ENCODE peak calls at places on chromosome 21, in seven cellular contexts. F, Y, S, J, D, C and K are unnamed samples.

GRCh38 chr21:25412090-25412489 is 195.2 kb downstream of the MRPL39 start:
- DNase-seq in F (no peak), Y (no peak), S (no peak), J (peak; percentile 11), D (no peak), C (no peak), K (no peak)

GRCh38 chr21:25039461-25040380 is 567.6 kb downstream of the MRPL39 start:
- DNase-seq in F (no peak), Y (no peak), S (peak; percentile 27), J (peak; percentile 7), D (no peak), C (no peak), K (peak; percentile 18)

GRCh38 chr21:15592271-15592860 is 137.4 kb upstream of the USP25 start:
- DNase-seq in F (peak; percentile 3), Y (no peak), S (peak; percentile 49), J (peak; percentile 76), D (no peak), C (no peak), K (peak; percentile 62)

GRCh38 chr21:38249879-38250278 is 6.9 kb upstream of the KCNJ15 start:
- DNase-seq in F (no peak), Y (no peak), S (no peak), J (no peak), D (no peak), C (no peak), K (no peak)

GRCh38 chr21:37233551-37234146 is 33.5 kb downstream of the VPS26C start:
- DNase-seq in F (no peak), Y (peak; percentile 53), S (no peak), J (no peak), D (no peak), C (no peak), K (no peak)

GRCh38 chr21:45256912-45257672 is 30.6 kb downstream of the POFUT2 start:
- DNase-seq in F (no peak), Y (no peak), S (peak; percentile 77), J (peak; percentile 22), D (no peak), C (peak; percentile 40), K (no peak)

GRCh38 chr21:42254631-42255030 is 35.7 kb downstream of the ABCG1 start:
- DNase-seq in F (no peak), Y (no peak), S (no peak), J (no peak), D (no peak), C (no peak), K (no peak)

GRCh38 chr21:35593000-35593502 is 467.3 kb downstream of the SETD4 start:
- DNase-seq in F (no peak), Y (no peak), S (no peak), J (peak; percentile 66), D (no peak), C (no peak), K (no peak)

GRCh38 chr21:38982096-38982495 is 176.4 kb downstream of the ETS2 start:
- DNase-seq in F (peak; percentile 44), Y (no peak), S (peak; percentile 39), J (peak; percentile 54), D (no peak), C (no peak), K (no peak)

GRCh38 chr21:28906841-28907240 is 85.8 kb downstream of the LTN1 start:
- DNase-seq in F (no peak), Y (no peak), S (no peak), J (no peak), D (no peak), C (no peak), K (peak; percentile 75)

GRCh38 chr21:41098076-41098475 is 69.9 kb upstream of the BACE2 start:
- DNase-seq in F (no peak), Y (no peak), S (no peak), J (no peak), D (no peak), C (no peak), K (no peak)

GRCh38 chr21:28371713-28372112 is 621.0 kb downstream of the LTN1 start:
- DNase-seq in F (no peak), Y (no peak), S (no peak), J (no peak), D (no peak), C (no peak), K (no peak)

GRCh38 chr21:34670220-34670961 is 1.6 kb downstream of the CLIC6 start:
- DNase-seq in F (peak; percentile 46), Y (peak; percentile 13), S (peak; percentile 4), J (no peak), D (no peak), C (no peak), K (no peak)

GRCh38 chr21:39022901-39023693 is 160.2 kb downstream of the PSMG1 start:
- DNase-seq in F (peak; percentile 35), Y (peak; percentile 51), S (peak; percentile 70), J (peak; percentile 86), D (no peak), C (no peak), K (no peak)

GRCh38 chr21:41877901-41878830 is 978 bp downstream of the PRDM15 start:
- DNase-seq in F (no peak), Y (peak; percentile 54), S (peak; percentile 28), J (peak; percentile 79), D (no peak), C (no peak), K (peak; percentile 63)

GRCh38 chr21:14685568-14685967 is 139.5 kb upstream of the SAMSN1 start:
- DNase-seq in F (no peak), Y (no peak), S (no peak), J (peak; percentile 11), D (no peak), C (no peak), K (no peak)

GRCh38 chr21:39314155-39315027 is 959 bp upstream of the BRWD1 start:
- DNase-seq in F (peak; percentile 61), Y (peak; percentile 36), S (peak; percentile 74), J (peak; percentile 77), D (peak; percentile 34), C (peak; percentile 59), K (peak; percentile 75)

GRCh38 chr21:39430457-39430856 is 15.1 kb downstream of the LCA5L start:
- DNase-seq in F (no peak), Y (no peak), S (peak; percentile 58), J (no peak), D (no peak), C (no peak), K (no peak)

GRCh38 chr21:40099809-40100208 is 232.6 kb downstream of the PCP4 start:
- DNase-seq in F (no peak), Y (no peak), S (no peak), J (no peak), D (no peak), C (no peak), K (no peak)

GRCh38 chr21:35614412-35614901 is 445.9 kb downstream of the SETD4 start:
- DNase-seq in F (no peak), Y (no peak), S (no peak), J (no peak), D (no peak), C (no peak), K (no peak)

GRCh38 chr21:45104560-45104959 is 30.2 kb downstream of the ADARB1 start:
- DNase-seq in F (no peak), Y (peak; percentile 28), S (no peak), J (no peak), D (no peak), C (peak; percentile 47), K (no peak)

GRCh38 chr21:43306911-43307676 is 119.8 kb downstream of the SIK1 start:
- DNase-seq in F (no peak), Y (peak; percentile 28), S (no peak), J (peak; percentile 37), D (no peak), C (peak; percentile 71), K (no peak)

GRCh38 chr21:43362928-43363314 is 64.0 kb downstream of the SIK1 start:
- DNase-seq in F (peak; percentile 52), Y (no peak), S (no peak), J (no peak), D (no peak), C (no peak), K (no peak)

GRCh38 chr21:33914188-33914587 is 1.4 kb downstream of the ATP5PO start:
- DNase-seq in F (no peak), Y (no peak), S (no peak), J (no peak), D (no peak), C (no peak), K (no peak)

GRCh38 chr21:35071347-35071746 is 22.2 kb upstream of the RUNX1 start:
- DNase-seq in F (no peak), Y (no peak), S (no peak), J (no peak), D (no peak), C (no peak), K (no peak)

GRCh38 chr21:32088471-32088870 is 190.4 kb downstream of the MIS18A start:
- DNase-seq in F (no peak), Y (no peak), S (no peak), J (no peak), D (no peak), C (no peak), K (no peak)

GRCh38 chr21:37198989-37199924 is 67.9 kb downstream of the VPS26C start:
- DNase-seq in F (no peak), Y (no peak), S (no peak), J (peak; percentile 60), D (no peak), C (no peak), K (no peak)

GRCh38 chr21:45338326-45339017 is 50.8 kb upstream of the POFUT2 start:
- DNase-seq in F (no peak), Y (no peak), S (no peak), J (no peak), D (no peak), C (peak; percentile 1), K (no peak)

GRCh38 chr21:45989355-45990048 is 7.9 kb downstream of the COL6A1 start:
- DNase-seq in F (peak; percentile 2), Y (peak; percentile 1), S (no peak), J (no peak), D (no peak), C (peak; percentile 29), K (no peak)

GRCh38 chr21:35578350-35578782 is 482.0 kb downstream of the SETD4 start:
- DNase-seq in F (no peak), Y (no peak), S (no peak), J (peak; percentile 69), D (no peak), C (no peak), K (no peak)

GRCh38 chr21:42048870-42049577 is 22.1 kb upstream of the UMODL1 start:
- DNase-seq in F (no peak), Y (no peak), S (no peak), J (no peak), D (no peak), C (no peak), K (no peak)

GRCh38 chr21:45385549-45386050 is 19.4 kb upstream of the COL18A1 start:
- DNase-seq in F (no peak), Y (no peak), S (no peak), J (no peak), D (no peak), C (peak; percentile 2), K (no peak)

GRCh38 chr21:33975548-33976081 is 60.0 kb upstream of the ATP5PO start:
- DNase-seq in F (no peak), Y (no peak), S (no peak), J (no peak), D (peak; percentile 16), C (no peak), K (no peak)

GRCh38 chr21:31337991-31338891 is 5.8 kb downstream of the TIAM1 start:
- DNase-seq in F (no peak), Y (no peak), S (no peak), J (no peak), D (no peak), C (no peak), K (peak; percentile 55)

GRCh38 chr21:17673261-17674020 is 60.7 kb upstream of the BTG3 start:
- DNase-seq in F (no peak), Y (no peak), S (no peak), J (peak; percentile 15), D (no peak), C (no peak), K (no peak)

GRCh38 chr21:42298237-42298636 is 17.0 kb downstream of the TFF3 start:
- DNase-seq in F (no peak), Y (no peak), S (no peak), J (no peak), D (no peak), C (no peak), K (no peak)

GRCh38 chr21:36260030-36260787 is 59.8 kb upstream of the MORC3 start:
- DNase-seq in F (no peak), Y (peak; percentile 40), S (peak; percentile 52), J (peak; percentile 85), D (peak; percentile 14), C (peak; percentile 23), K (peak; percentile 65)

GRCh38 chr21:29660047-29660720 is 279.6 kb downstream of the GRIK1 start:
- DNase-seq in F (no peak), Y (no peak), S (no peak), J (no peak), D (no peak), C (no peak), K (no peak)